ENCODE peak calls at places on chromosome 22, in ten cellular contexts. P is nephron progenitor cell; A is lower lobe of right lung; E is foreskin fibroblast; N is GM10248; H is left lung; D is adrenal gland; K is IMR-90; S is CD8-positive, alpha-beta T cell; L is heart left ventricle. C is an unnamed sample.

GRCh38 chr22:44497218-44497903 is 672 bp downstream of the RTL6 start:
- DNase-seq in P (no peak), A (no peak), E (peak), N (peak), H (no peak), D (peak), K (peak), S (no peak), L (peak), C (no peak)

GRCh38 chr22:20036119-20036518 is 15.2 kb downstream of the TANGO2 start:
- DNase-seq in P (no peak), A (no peak), E (no peak), N (peak), H (no peak), D (no peak), K (no peak), S (no peak), L (no peak), C (no peak)

GRCh38 chr22:29343313-29343805 is 27.9 kb upstream of the RASL10A start:
- DNase-seq in P (peak), A (peak), E (peak), N (no peak), H (peak), D (no peak), K (peak), S (no peak), L (peak), C (no peak)

GRCh38 chr22:20244744-20245576 is 23.2 kb downstream of the RTN4R start:
- DNase-seq in P (peak), A (no peak), E (no peak), N (no peak), H (no peak), D (no peak), K (no peak), S (peak), L (no peak), C (peak)

GRCh38 chr22:43639228-43639948 is 172.7 kb downstream of the EFCAB6 start:
- DNase-seq in P (no peak), A (no peak), E (no peak), N (no peak), H (no peak), D (no peak), K (no peak), S (no peak), L (no peak), C (no peak)

GRCh38 chr22:38272373-38273134 is at the start of gene TMEM184B:
- DNase-seq in P (peak), A (peak), E (peak), N (peak), H (peak), D (peak), K (peak), S (peak), L (peak), C (peak)

GRCh38 chr22:49186293-49186692 is 641.4 kb downstream of the BRD1 start:
- DNase-seq in P (no peak), A (no peak), E (no peak), N (no peak), H (no peak), D (no peak), K (no peak), S (no peak), L (peak), C (no peak)

GRCh38 chr22:35681454-35682050 is 33.3 kb downstream of the APOL6 start:
- DNase-seq in P (no peak), A (no peak), E (no peak), N (no peak), H (no peak), D (no peak), K (no peak), S (no peak), L (no peak), C (no peak)

GRCh38 chr22:49508561-49508960 is 319.1 kb downstream of the BRD1 start:
- DNase-seq in P (no peak), A (no peak), E (no peak), N (no peak), H (peak), D (no peak), K (no peak), S (no peak), L (no peak), C (no peak)

GRCh38 chr22:28669388-28669787 is 10.3 kb downstream of the TTC28 start:
- DNase-seq in P (no peak), A (no peak), E (no peak), N (no peak), H (no peak), D (no peak), K (no peak), S (no peak), L (no peak), C (no peak)

GRCh38 chr22:27879923-27880322 is 39.1 kb downstream of the PITPNB start:
- DNase-seq in P (peak), A (no peak), E (peak), N (peak), H (no peak), D (no peak), K (peak), S (no peak), L (no peak), C (peak)

GRCh38 chr22:35470903-35471321 is 69.7 kb upstream of the RASD2 start:
- DNase-seq in P (no peak), A (no peak), E (no peak), N (no peak), H (no peak), D (no peak), K (peak), S (no peak), L (no peak), C (no peak)

GRCh38 chr22:24969588-24970301 is 17.2 kb downstream of the KIAA1671 start:
- DNase-seq in P (no peak), A (no peak), E (no peak), N (no peak), H (no peak), D (peak), K (no peak), S (no peak), L (no peak), C (no peak)

GRCh38 chr22:48071828-48072227 is 1309.4 kb downstream of the TBC1D22A start:
- DNase-seq in P (no peak), A (no peak), E (no peak), N (no peak), H (no peak), D (no peak), K (no peak), S (no peak), L (no peak), C (no peak)

GRCh38 chr22:45192701-45193187 is 29.0 kb downstream of the NUP50 start:
- DNase-seq in P (no peak), A (no peak), E (no peak), N (peak), H (no peak), D (peak), K (no peak), S (no peak), L (no peak), C (peak)

GRCh38 chr22:17772963-17773605 is 1.2 kb downstream of the BID start:
- DNase-seq in P (no peak), A (no peak), E (peak), N (no peak), H (no peak), D (no peak), K (peak), S (no peak), L (peak), C (no peak)

GRCh38 chr22:34702279-34702678 is 363.7 kb upstream of the ISX start:
- DNase-seq in P (no peak), A (no peak), E (no peak), N (no peak), H (no peak), D (no peak), K (no peak), S (no peak), L (no peak), C (no peak)

GRCh38 chr22:47174096-47174495 is 411.6 kb downstream of the TBC1D22A start:
- DNase-seq in P (no peak), A (peak), E (no peak), N (no peak), H (peak), D (peak), K (no peak), S (no peak), L (peak), C (no peak)

GRCh38 chr22:49922926-49923325 is 4.5 kb downstream of the CRELD2 start:
- DNase-seq in P (no peak), A (peak), E (no peak), N (no peak), H (no peak), D (no peak), K (no peak), S (no peak), L (no peak), C (no peak)

GRCh38 chr22:46661221-46661851 is 41.1 kb downstream of the GRAMD4 start:
- DNase-seq in P (no peak), A (no peak), E (peak), N (no peak), H (no peak), D (peak), K (peak), S (no peak), L (no peak), C (no peak)

GRCh38 chr22:48893288-48894063 is 934.2 kb downstream of the BRD1 start:
- DNase-seq in P (no peak), A (no peak), E (no peak), N (no peak), H (no peak), D (no peak), K (no peak), S (no peak), L (peak), C (no peak)

GRCh38 chr22:37601540-37602442 is 6.8 kb upstream of the GGA1 start:
- DNase-seq in P (peak), A (no peak), E (peak), N (no peak), H (peak), D (peak), K (peak), S (no peak), L (no peak), C (no peak)

GRCh38 chr22:27775698-27776409 is 25.7 kb downstream of the MN1 start:
- DNase-seq in P (peak), A (no peak), E (no peak), N (no peak), H (no peak), D (no peak), K (no peak), S (no peak), L (no peak), C (no peak)

GRCh38 chr22:27720860-27721259 is 80.7 kb downstream of the MN1 start:
- DNase-seq in P (no peak), A (no peak), E (peak), N (no peak), H (no peak), D (no peak), K (no peak), S (no peak), L (no peak), C (no peak)

GRCh38 chr22:45876136-45877035 is 100.6 kb downstream of the WNT7B start:
- DNase-seq in P (no peak), A (peak), E (no peak), N (no peak), H (no peak), D (peak), K (no peak), S (no peak), L (no peak), C (no peak)

GRCh38 chr22:38097557-38098409 is 12.7 kb downstream of the BAIAP2L2 start:
- DNase-seq in P (peak), A (peak), E (peak), N (no peak), H (no peak), D (no peak), K (peak), S (no peak), L (no peak), C (no peak)

GRCh38 chr22:27252282-27253049 is 549.1 kb downstream of the MN1 start:
- DNase-seq in P (no peak), A (no peak), E (peak), N (no peak), H (peak), D (peak), K (peak), S (no peak), L (no peak), C (no peak)

GRCh38 chr22:27784099-27784446 is 17.5 kb downstream of the MN1 start:
- DNase-seq in P (peak), A (no peak), E (no peak), N (no peak), H (no peak), D (no peak), K (no peak), S (no peak), L (no peak), C (no peak)

GRCh38 chr22:43563571-43563970 is 151.8 kb downstream of the MPPED1 start:
- DNase-seq in P (no peak), A (no peak), E (no peak), N (no peak), H (no peak), D (no peak), K (no peak), S (no peak), L (no peak), C (no peak)

GRCh38 chr22:20957691-20958440 is 9.2 kb upstream of the AIFM3 start:
- DNase-seq in P (peak), A (peak), E (peak), N (peak), H (peak), D (no peak), K (no peak), S (no peak), L (peak), C (peak)

GRCh38 chr22:46004105-46004866 is 27.3 kb upstream of the WNT7B start:
- DNase-seq in P (no peak), A (peak), E (no peak), N (no peak), H (peak), D (no peak), K (no peak), S (no peak), L (peak), C (no peak)

GRCh38 chr22:26949193-26949592 is 291.8 kb downstream of the MIAT start:
- DNase-seq in P (peak), A (no peak), E (peak), N (no peak), H (no peak), D (no peak), K (peak), S (no peak), L (no peak), C (no peak)

GRCh38 chr22:48422900-48423480 is 1404.7 kb downstream of the BRD1 start:
- DNase-seq in P (no peak), A (no peak), E (no peak), N (no peak), H (no peak), D (no peak), K (no peak), S (no peak), L (no peak), C (no peak)

GRCh38 chr22:21726650-21727049 is 8.9 kb downstream of the YPEL1 start:
- DNase-seq in P (peak), A (no peak), E (peak), N (peak), H (no peak), D (no peak), K (no peak), S (no peak), L (no peak), C (peak)

GRCh38 chr22:32396746-32397145 is 15.3 kb downstream of the RTCB start:
- DNase-seq in P (no peak), A (peak), E (peak), N (no peak), H (peak), D (no peak), K (no peak), S (no peak), L (no peak), C (no peak)

GRCh38 chr22:26894766-26895485 is 237.5 kb downstream of the MIAT start:
- DNase-seq in P (no peak), A (no peak), E (peak), N (no peak), H (no peak), D (peak), K (peak), S (no peak), L (no peak), C (no peak)

GRCh38 chr22:29129644-29130201 is 56.9 kb downstream of the KREMEN1 start:
- DNase-seq in P (no peak), A (no peak), E (no peak), N (no peak), H (no peak), D (no peak), K (no peak), S (no peak), L (no peak), C (no peak)

GRCh38 chr22:38718414-38718813 is 12.7 kb downstream of the GTPBP1 start:
- DNase-seq in P (no peak), A (peak), E (peak), N (no peak), H (peak), D (peak), K (peak), S (no peak), L (no peak), C (no peak)

GRCh38 chr22:31291716-31292644 is at the start of gene PIK3IP1:
- DNase-seq in P (peak), A (peak), E (peak), N (peak), H (peak), D (peak), K (peak), S (peak), L (peak), C (peak)
- TF ChIP-seq CTCF in P (peak), A (peak), E (peak), N (peak), H (peak), D (peak), K (peak), S (peak), L (peak), C (peak)

GRCh38 chr22:41862160-41862529 is 29.2 kb downstream of the SREBF2 start:
- DNase-seq in P (peak), A (no peak), E (no peak), N (peak), H (no peak), D (no peak), K (peak), S (no peak), L (no peak), C (peak)

GRCh38 chr22:41862530-41863266 is 29.8 kb downstream of the SREBF2 start:
- DNase-seq in P (peak), A (no peak), E (peak), N (peak), H (no peak), D (no peak), K (peak), S (no peak), L (no peak), C (peak)

GRCh38 chr22:41856484-41856883 is 23.6 kb downstream of the SREBF2 start:
- DNase-seq in P (no peak), A (no peak), E (no peak), N (no peak), H (no peak), D (no peak), K (no peak), S (no peak), L (no peak), C (no peak)

GRCh38 chr22:41857860-41858199 is 24.9 kb downstream of the SREBF2 start:
- DNase-seq in P (no peak), A (no peak), E (no peak), N (no peak), H (no peak), D (no peak), K (no peak), S (no peak), L (no peak), C (no peak)

DNA sequence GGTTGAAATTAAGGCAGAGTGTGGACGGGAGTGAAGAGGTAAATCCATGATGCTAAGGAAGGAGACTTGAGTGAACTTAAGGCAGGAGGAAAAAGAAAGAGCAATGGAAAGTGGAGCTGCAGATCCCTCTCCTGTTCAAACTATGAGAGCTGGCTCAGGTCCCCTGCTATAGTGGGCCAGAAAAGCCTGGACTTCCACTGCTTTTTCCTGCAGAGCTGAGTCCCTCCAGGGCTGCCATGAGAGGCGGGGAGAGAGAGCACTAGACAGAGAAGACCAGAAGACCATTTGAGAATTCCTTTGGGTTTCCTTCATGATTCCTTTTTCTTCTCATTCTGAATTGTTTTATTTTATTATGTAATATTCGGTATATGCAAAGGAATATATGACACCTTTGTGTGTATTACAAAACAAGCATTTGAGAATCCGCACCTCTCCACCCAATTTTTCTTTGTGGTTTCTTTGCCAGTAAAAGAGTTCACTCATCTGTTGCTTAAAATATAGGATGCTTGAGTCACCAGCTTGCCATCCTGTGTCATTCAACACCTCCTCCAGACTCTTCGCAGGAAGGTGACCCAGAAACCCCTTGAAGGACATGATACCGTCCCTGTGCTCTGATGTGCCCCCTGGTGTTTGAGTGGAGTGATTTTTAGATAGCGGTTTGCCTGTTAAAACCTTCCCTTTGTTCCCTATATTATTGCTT is 24.4 kb downstream of the SREBF2 start:
- DNase-seq in P (peak), A (no peak), E (peak), N (peak), H (no peak), D (peak), K (peak), S (peak), L (no peak), C (peak)
- TF ChIP-seq CTCF in P (peak), A (peak), E (peak), N (peak), H (peak), D (peak), K (peak), S (peak), L (peak), C (peak)

DNA sequence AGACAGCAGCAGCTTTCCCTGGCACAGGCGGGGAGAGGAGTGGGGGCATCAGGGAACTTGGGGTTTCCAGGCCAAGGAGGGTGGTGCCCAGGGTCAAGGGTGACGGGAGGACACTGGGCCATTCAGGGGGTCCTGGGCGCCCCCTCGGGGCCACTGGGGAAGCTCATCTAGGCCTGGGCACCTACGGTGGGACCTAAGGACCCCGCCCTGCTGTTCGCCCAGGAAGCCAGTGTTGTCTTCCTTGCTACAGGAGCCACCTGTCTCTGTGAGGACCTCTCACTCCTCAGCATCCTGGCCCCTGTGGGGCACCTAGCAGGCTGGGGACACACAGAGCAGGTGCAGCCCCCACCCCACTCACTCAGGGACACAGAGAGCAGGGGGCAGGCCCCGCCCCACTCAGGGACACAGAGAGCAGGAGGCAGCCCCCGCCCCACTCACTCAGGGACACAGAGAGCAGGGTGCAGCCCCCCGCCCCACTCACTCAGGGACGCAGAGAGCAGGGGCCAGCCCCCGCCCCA is 191.5 kb downstream of the IGLL1 start:
- DNase-seq in P (no peak), A (no peak), E (no peak), N (no peak), H (peak), D (no peak), K (no peak), S (no peak), L (no peak), C (no peak)
- TF ChIP-seq CTCF in P (no peak), A (no peak), E (no peak), N (no peak), H (no peak), D (no peak), K (no peak), S (no peak), L (no peak), C (no peak)

DNA sequence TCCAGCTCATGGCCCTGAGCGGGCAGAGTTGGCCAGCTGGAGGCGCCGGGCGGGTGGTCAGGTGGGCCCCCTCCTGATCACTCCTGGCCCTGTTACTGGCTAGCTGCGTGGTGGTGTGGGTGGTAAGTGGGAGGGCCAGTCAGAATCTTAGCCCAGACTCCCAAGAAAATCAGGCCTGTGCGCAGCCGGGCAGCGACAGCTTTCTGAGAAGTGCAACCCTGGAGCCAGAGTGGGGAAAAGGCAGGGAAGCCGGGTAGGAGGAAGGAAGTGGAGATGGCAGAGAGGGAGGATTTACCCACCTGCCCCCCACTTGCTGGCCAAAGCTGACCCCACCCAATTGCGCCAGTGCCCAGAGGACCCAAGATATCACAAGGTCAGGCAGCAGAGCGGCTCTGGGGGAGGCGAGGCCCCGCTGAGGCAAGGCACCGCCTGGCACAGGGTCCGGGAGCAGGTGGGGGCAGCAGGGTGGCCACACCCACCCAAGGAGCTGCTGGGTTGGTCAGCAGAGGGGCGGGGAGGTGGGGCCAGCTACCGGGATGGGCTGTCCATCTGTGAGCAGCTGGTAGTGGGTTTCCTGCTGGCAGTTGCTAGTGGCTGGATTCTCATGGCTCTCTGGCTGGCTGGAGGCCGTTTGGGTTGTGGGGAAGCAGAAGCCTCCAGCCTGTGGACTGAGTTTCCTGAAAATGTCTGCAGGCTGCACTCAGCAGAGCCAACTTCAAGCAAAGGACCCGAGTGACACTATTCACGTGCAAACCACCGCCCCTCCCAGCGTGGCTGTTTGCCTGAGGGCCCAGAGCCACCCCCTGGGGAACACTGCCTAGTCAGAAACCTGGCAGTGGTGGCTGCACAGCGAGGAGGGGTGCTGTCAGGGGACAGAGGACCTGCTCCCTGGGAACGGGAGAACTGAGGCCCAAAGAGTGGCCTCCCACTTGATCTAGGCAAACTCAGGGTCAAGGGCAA is 196.3 kb downstream of the IGLL1 start:
- DNase-seq in P (peak), A (no peak), E (no peak), N (no peak), H (peak), D (no peak), K (no peak), S (no peak), L (no peak), C (no peak)
- TF ChIP-seq CTCF in P (no peak), A (no peak), E (no peak), N (no peak), H (no peak), D (no peak), K (no peak), S (no peak), L (no peak), C (no peak)

C was measured in GM20000.